ENCODE peak calls at places on chromosome 22, in five cellular contexts. I is K562, P is IMR-90, O is A549, E is GM12878. A is an unnamed sample.

GRCh38 chr22:19419464-19420178 is 11.9 kb downstream of the HIRA start:
- DNase-seq in I (peak; percentile 93), P (peak; percentile 17), O (no peak), E (peak; percentile 55), A (no peak)

GRCh38 chr22:39518996-39519680 is 1.2 kb upstream of the ATF4 start:
- DNase-seq in I (peak; percentile 52), P (peak; percentile 48), O (no peak), E (no peak), A (peak; percentile 57)

GRCh38 chr22:37674951-37675929 is at the start of gene LGALS1:
- DNase-seq in I (peak; percentile 92), P (peak; percentile 97), O (peak; percentile 92), E (no peak), A (peak; percentile 74)

GRCh38 chr22:21980547-21980946 is 2.0 kb downstream of the TOP3B start:
- DNase-seq in I (no peak), P (no peak), O (no peak), E (no peak), A (no peak)

GRCh38 chr22:27772370-27773235 is 29.0 kb downstream of the MN1 start:
- DNase-seq in I (no peak), P (no peak), O (no peak), E (no peak), A (no peak)

GRCh38 chr22:27919943-27920755 is 1.1 kb upstream of the PITPNB start:
- DNase-seq in I (no peak), P (peak; percentile 72), O (peak; percentile 59), E (no peak), A (peak; percentile 58)

GRCh38 chr22:24165673-24166072 is 15.6 kb upstream of the SUSD2 start:
- DNase-seq in I (no peak), P (peak; percentile 53), O (no peak), E (no peak), A (no peak)

GRCh38 chr22:28034760-28035401 is 115.8 kb upstream of the PITPNB start:
- DNase-seq in I (peak; percentile 67), P (peak; percentile 59), O (no peak), E (no peak), A (no peak)

GRCh38 chr22:48719978-48720661 is 1107.6 kb downstream of the BRD1 start:
- DNase-seq in I (peak; percentile 64), P (no peak), O (no peak), E (no peak), A (no peak)

GRCh38 chr22:31244943-31245451 is 32.9 kb downstream of the LIMK2 start:
- DNase-seq in I (no peak), P (no peak), O (no peak), E (no peak), A (no peak)

GRCh38 chr22:29729161-29729560 is 9.4 kb downstream of the CABP7 start:
- DNase-seq in I (no peak), P (no peak), O (no peak), E (no peak), A (no peak)
- TF ChIP-seq BHLHE40 in I (no peak), P (no peak), O (no peak), E (no peak), A (no peak)

DNA sequence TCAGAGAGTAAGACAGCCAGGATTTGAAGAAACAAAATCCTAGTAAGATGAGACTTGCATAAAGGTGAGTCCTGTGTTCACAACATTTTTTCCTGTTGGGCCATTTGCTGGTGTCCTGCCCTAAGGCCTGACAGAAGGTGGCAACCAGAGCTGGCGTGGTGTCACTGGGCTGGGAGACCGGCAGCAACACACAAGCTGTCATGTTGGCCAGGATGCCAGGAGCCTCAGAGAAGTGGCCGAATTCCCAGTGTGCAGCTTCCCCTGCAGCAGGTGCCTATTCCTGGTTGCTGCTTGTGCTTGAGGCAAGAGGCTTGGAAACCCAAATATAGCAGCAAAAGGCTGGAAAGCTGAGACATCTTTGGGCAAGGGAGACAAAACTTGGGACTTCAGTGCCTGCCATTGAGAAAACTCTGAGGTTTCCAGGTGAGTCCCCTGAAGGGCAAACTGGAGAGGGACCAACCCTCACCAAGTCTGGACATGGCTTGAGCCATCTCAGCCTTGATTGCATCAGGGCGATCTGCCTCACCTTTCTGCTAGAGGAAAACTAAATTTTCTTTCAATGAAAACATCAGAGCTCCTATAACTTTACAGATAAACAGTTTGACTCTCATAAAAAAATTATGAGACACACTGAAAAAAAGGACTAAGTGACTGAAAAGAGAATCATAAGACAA is 25.9 kb downstream of the ALG12 start:
- DNase-seq in I (no peak), P (no peak), O (no peak), E (no peak), A (no peak)
- TF ChIP-seq BHLHE40 in I (no peak), P (no peak), O (no peak), E (no peak), A (no peak)

GRCh38 chr22:20497426-20497825 is 1.8 kb upstream of the KLHL22 start:
- DNase-seq in I (no peak), P (no peak), O (no peak), E (no peak), A (no peak)

GRCh38 chr22:20495861-20496681 is 476 bp upstream of the KLHL22 start:
- DNase-seq in I (peak; percentile 100), P (peak; percentile 87), O (peak; percentile 86), E (peak; percentile 44), A (peak; percentile 98)

GRCh38 chr22:20498913-20499312 is 3.3 kb upstream of the KLHL22 start:
- DNase-seq in I (no peak), P (no peak), O (no peak), E (no peak), A (no peak)

GRCh38 chr22:20491346-20491745 is 4.2 kb downstream of the KLHL22 start:
- DNase-seq in I (no peak), P (no peak), O (no peak), E (no peak), A (no peak)

DNA sequence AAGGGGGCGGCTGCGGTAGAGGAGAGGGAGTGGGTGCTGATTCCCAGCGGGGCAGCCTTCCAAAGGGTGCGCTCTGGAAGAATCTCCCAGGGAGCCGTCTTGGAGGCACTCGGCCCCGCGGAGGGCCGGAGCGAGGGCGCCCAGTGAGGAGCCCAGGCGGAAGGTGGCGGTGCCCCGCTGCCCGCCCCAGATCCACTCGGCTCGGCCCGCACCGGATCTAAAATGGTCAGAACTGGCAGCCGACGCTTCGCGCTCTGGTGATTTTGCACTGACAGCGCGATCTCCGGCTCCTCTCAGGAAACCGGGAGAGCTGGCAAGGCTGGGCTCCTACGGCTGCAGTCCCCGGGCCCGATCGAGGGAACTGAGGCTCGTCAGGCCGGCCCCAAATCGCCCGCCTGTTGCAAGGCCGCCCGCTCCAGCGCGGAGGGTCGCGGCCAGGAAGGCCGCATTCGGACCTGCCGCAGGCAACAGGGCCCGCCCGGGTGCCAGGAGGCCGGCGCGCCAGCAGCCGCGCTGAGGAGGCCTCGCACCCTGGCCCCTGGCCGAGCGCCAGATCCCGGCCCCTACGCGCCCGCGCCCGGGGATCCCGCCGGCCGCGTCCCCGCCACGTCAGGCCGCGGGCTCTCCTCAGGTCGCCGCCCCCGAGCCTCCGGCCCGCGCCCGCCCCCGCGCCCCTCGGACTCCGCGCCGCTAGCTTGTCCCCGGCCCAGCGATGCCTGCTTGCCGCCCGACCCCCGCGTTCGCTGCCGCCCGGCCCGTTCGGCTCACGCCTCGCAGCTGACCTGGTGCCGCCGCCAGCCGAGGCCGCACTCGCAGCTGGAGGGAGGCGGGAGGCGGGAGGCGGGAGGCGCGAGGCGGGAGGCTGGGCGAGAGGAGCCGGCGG is at the start of gene KLHL22:
- DNase-seq in I (peak; percentile 95), P (peak; percentile 26), O (no peak), E (no peak), A (peak; percentile 66)
- TF ChIP-seq BHLHE40 in I (peak; percentile 2), P (no peak), O (no peak), E (no peak), A (no peak)

GRCh38 chr22:49999901-50000586 is 12.5 kb downstream of the IL17REL start:
- DNase-seq in I (no peak), P (no peak), O (no peak), E (no peak), A (peak; percentile 7)

GRCh38 chr22:50000587-50001387 is 11.8 kb downstream of the IL17REL start:
- DNase-seq in I (no peak), P (no peak), O (no peak), E (no peak), A (peak; percentile 6)

GRCh38 chr22:49997932-49998717 is 14.4 kb downstream of the IL17REL start:
- DNase-seq in I (no peak), P (no peak), O (no peak), E (no peak), A (peak; percentile 2)

GRCh38 chr22:49998718-49999062 is 13.9 kb downstream of the IL17REL start:
- DNase-seq in I (no peak), P (no peak), O (no peak), E (no peak), A (no peak)

DNA sequence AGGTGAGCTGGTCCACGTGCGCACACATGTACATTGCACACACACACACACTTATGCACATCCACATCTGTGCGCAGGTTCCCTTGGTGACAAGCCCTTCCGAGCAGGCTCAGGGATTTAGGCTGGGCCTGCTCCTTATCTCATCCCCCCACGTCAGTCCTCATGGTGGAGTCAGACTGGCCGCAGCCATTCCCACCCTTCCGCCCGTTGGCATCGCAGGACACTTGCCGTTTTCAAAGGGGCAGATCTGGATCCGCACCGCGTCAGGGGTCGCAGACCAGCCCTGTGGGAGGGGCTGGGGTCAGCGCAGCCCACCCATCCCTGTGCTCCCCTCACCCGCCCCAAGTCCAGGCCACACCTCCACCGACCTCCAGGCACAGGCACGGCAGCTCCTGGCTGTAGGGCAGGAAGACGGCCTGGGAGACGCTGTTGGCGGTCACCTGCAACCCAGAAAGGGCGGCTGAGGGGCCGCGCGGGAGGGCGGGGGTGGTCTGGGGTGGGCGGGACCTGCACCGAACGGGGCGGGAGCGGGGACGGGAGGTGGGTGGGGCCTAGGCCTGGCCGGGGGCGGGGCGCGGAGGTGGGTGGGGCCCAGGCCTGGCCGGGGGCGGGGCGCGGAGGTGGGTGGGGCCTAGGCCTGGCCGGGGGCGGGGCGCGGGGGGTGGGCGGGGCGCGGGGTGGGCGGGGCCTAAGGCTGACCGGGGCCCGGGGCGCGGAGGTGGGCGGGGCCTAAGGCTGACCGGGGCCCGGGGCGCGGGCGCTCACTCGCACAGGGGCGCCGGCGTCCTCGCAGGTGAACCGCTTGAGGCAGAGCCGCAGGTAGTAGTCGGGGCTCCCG is 13.3 kb downstream of the IL17REL start:
- DNase-seq in I (peak; percentile 80), P (no peak), O (no peak), E (no peak), A (peak; percentile 83)
- TF ChIP-seq BHLHE40 in I (no peak), P (no peak), O (no peak), E (no peak), A (no peak)

GRCh38 chr22:43239102-43239875 is 52.4 kb upstream of the TTLL12 start:
- DNase-seq in I (no peak), P (no peak), O (no peak), E (no peak), A (no peak)
- TF ChIP-seq BHLHE40 in I (no peak), P (no peak), O (no peak), E (no peak), A (no peak)

GRCh38 chr22:41668971-41669911 is 19.4 kb downstream of the SNU13 start:
- DNase-seq in I (no peak), P (peak; percentile 85), O (peak; percentile 52), E (no peak), A (no peak)
- TF ChIP-seq BHLHE40 in I (no peak), P (no peak), O (no peak), E (no peak), A (no peak)

A was measured in HEK293T.